ENCODE peak calls at places on chromosomes 12 and 14, in nine cellular contexts. I is stimulated activated CD4-positive, alpha-beta T cell treated with anti-CD3 and anti-CD28 coated beads, Interleukin-2, amount 100 ng/mL, for 48 hours; N is breast epithelium; M is RCC 7860; L is PC-3; F is GM04503; Z is astrocyte; P is HFFc6; D is T-helper 1 cell. B is an unnamed sample.

GRCh38 chr12:92473564-92473963 is 229.2 kb upstream of the PLEKHG7 start:
- DNase-seq in Z (no peak), F (no peak), N (no peak), P (no peak), I (no peak), M (no peak), L (no peak), D (no peak), B (no peak)

GRCh38 chr12:25855716-25856115 is 102.8 kb upstream of the RASSF8 start:
- DNase-seq in I (no peak), Z (peak; percentile 52), L (no peak), D (no peak), N (no peak), M (no peak), P (no peak), F (no peak), B (no peak)

GRCh38 chr12:105921055-105921454 is 217.7 kb downstream of the NUAK1 start:
- DNase-seq in D (no peak), Z (no peak), L (no peak), M (no peak), F (no peak), P (no peak), I (no peak), N (no peak), B (no peak)

GRCh38 chr14:92443741-92444140 is 69.8 kb upstream of the RIN3 start:
- DNase-seq in D (no peak), F (no peak), P (no peak), Z (no peak), N (no peak), L (no peak), M (no peak), I (no peak), B (no peak)

GRCh38 chr14:63713765-63714164 is 14.1 kb downstream of the SGPP1 start:
- DNase-seq in Z (peak; percentile 71), D (no peak), L (peak; percentile 76), I (no peak), F (peak; percentile 48), P (peak; percentile 54), M (no peak), N (no peak), B (no peak)

GRCh38 chr12:75660107-75660530 is 148.7 kb upstream of the KRR1 start:
- DNase-seq in P (peak; percentile 71), D (no peak), F (no peak), Z (peak; percentile 96), M (peak; percentile 93), N (no peak), I (no peak), L (peak; percentile 83), B (no peak)

GRCh38 chr12:131159660-131160059 is 206.0 kb downstream of the ADGRD1 start:
- DNase-seq in Z (no peak), D (no peak), L (peak; percentile 23), I (no peak), N (no peak), F (no peak), P (no peak), M (no peak), B (no peak)

GRCh38 chr12:56900583-56900982 is 33.6 kb downstream of the SDR9C7 start:
- DNase-seq in P (peak; percentile 84), D (no peak), Z (no peak), M (peak; percentile 66), I (no peak), N (no peak), L (peak; percentile 98), F (no peak), B (no peak)

GRCh38 chr14:74611672-74612345 is at the start of gene LTBP2:
- DNase-seq in N (no peak), I (no peak), M (no peak), F (no peak), P (no peak), Z (no peak), D (no peak), L (peak; percentile 25), B (peak; percentile 46)

GRCh38 chr12:30243426-30243825 is 452.2 kb downstream of the IPO8 start:
- DNase-seq in F (no peak), P (no peak), M (no peak), D (no peak), L (no peak), I (no peak), N (no peak), Z (no peak), B (no peak)

GRCh38 chr14:58805057-58805456 is 167.3 kb downstream of the DACT1 start:
- DNase-seq in Z (peak; percentile 82), L (no peak), P (no peak), N (no peak), M (no peak), I (no peak), F (no peak), D (no peak), B (no peak)

GRCh38 chr14:70289138-70289537 is 70.3 kb downstream of the COX16 start:
- DNase-seq in F (no peak), M (no peak), Z (no peak), I (peak; percentile 48), D (no peak), P (no peak), N (no peak), L (no peak), B (no peak)

GRCh38 chr12:71057330-71057729 is 100.5 kb downstream of the TSPAN8 start:
- DNase-seq in I (no peak), P (no peak), N (no peak), L (no peak), Z (no peak), D (no peak), M (no peak), F (no peak), B (no peak)

GRCh38 chr12:77116277-77116676 is 50.9 kb upstream of the E2F7 start:
- DNase-seq in D (no peak), P (peak; percentile 63), Z (peak; percentile 72), F (no peak), M (peak; percentile 56), I (no peak), N (no peak), L (no peak), B (no peak)

GRCh38 chr12:49921299-49921698 is 17.6 kb upstream of the FAIM2 start:
- DNase-seq in P (no peak), F (no peak), I (no peak), M (no peak), N (no peak), D (no peak), Z (no peak), L (no peak), B (no peak)

GRCh38 chr14:60272177-60272576 is 23.2 kb downstream of the PPM1A start:
- DNase-seq in N (no peak), D (no peak), M (no peak), F (no peak), P (no peak), Z (no peak), I (no peak), L (peak; percentile 30), B (no peak)

GRCh38 chr12:16361142-16361783 is 13.8 kb downstream of the MGST1 start:
- DNase-seq in D (no peak), P (no peak), L (no peak), I (no peak), N (no peak), Z (no peak), M (no peak), F (no peak), B (no peak)

GRCh38 chr12:43758247-43758727 is 303 bp downstream of the PUS7L start:
- DNase-seq in D (no peak), Z (peak; percentile 32), I (peak; percentile 13), L (peak; percentile 34), M (peak; percentile 9), F (no peak), P (no peak), N (peak; percentile 22), B (peak; percentile 54)

GRCh38 chr12:7872565-7873304 is at the start of gene SLC2A14:
- DNase-seq in I (no peak), F (no peak), M (no peak), L (no peak), Z (no peak), N (no peak), P (no peak), D (no peak), B (no peak)

GRCh38 chr12:29796823-29797263 is 13.1 kb upstream of the TMTC1 start:
- DNase-seq in P (peak; percentile 49), N (peak; percentile 47), D (no peak), L (peak; percentile 98), M (peak; percentile 12), Z (peak; percentile 91), I (no peak), F (peak; percentile 42), B (peak; percentile 60)

GRCh38 chr12:115541891-115542361 is 735.6 kb downstream of the MED13L start:
- DNase-seq in N (peak; percentile 75), P (no peak), L (peak; percentile 48), I (no peak), M (peak; percentile 7), Z (peak; percentile 74), F (no peak), D (no peak), B (no peak)

GRCh38 chr14:72023128-72024042 is 91.2 kb downstream of the RGS6 start:
- DNase-seq in N (no peak), D (no peak), Z (no peak), F (no peak), P (no peak), L (peak; percentile 93), I (no peak), M (no peak), B (no peak)

GRCh38 chr12:112841240-112841639 is 49.7 kb downstream of the RPH3A start:
- DNase-seq in I (no peak), M (no peak), N (no peak), F (no peak), L (no peak), Z (no peak), D (no peak), P (no peak), B (no peak)

GRCh38 chr14:100640481-100641273 is 53.5 kb upstream of the BEGAIN start:
- DNase-seq in L (peak; percentile 19), F (no peak), I (peak; percentile 60), P (no peak), D (peak; percentile 24), M (peak; percentile 47), N (no peak), Z (peak; percentile 72), B (no peak)

GRCh38 chr14:61238611-61239010 is 42.5 kb downstream of the TMEM30B start:
- DNase-seq in D (no peak), Z (no peak), F (no peak), L (no peak), I (no peak), N (no peak), P (no peak), M (no peak), B (no peak)

GRCh38 chr12:1328385-1328784 is 266.0 kb downstream of the FBXL14 start:
- DNase-seq in Z (no peak), D (no peak), M (no peak), F (no peak), N (no peak), L (no peak), I (no peak), P (no peak), B (no peak)